ENCODE peak calls at places on chromosomes 6 and 20, in ten cellular contexts. S is HCT116; B is mammary epithelial cell; V is fibroblast of the aortic adventitia; P is kidney epithelial cell; M is heart left ventricle; L is cardiac muscle cell; O is upper lobe of left lung; K is CD8-positive, alpha-beta T cell; Z is cardiac fibroblast. X is an unnamed sample.

GRCh38 chr6:1607557-1608221 is 2.0 kb upstream of the FOXC1 start:
- DNase-seq in S (no peak), B (no peak), V (no peak), P (no peak), M (no peak), L (no peak), O (no peak), K (no peak), Z (no peak), X (peak; percentile 22)

GRCh38 chr20:51697119-51697826 is 70.9 kb downstream of the ATP9A start:
- DNase-seq in S (no peak), B (no peak), V (peak; percentile 16), P (no peak), M (no peak), L (no peak), O (no peak), K (no peak), Z (peak; percentile 39), X (no peak)

GRCh38 chr6:13445005-13445743 is 42.2 kb downstream of the GFOD1 start:
- DNase-seq in S (no peak), B (peak; percentile 83), V (peak; percentile 26), P (no peak), M (peak; percentile 53), L (peak; percentile 81), O (no peak), K (peak; percentile 21), Z (peak; percentile 61), X (no peak)

GRCh38 chr20:13220194-13220856 is 749 bp upstream of the ISM1 start:
- DNase-seq in S (no peak), B (peak; percentile 45), V (peak; percentile 6), P (no peak), M (no peak), L (peak; percentile 69), O (peak; percentile 87), K (peak; percentile 6), Z (peak; percentile 18), X (no peak)

GRCh38 chr20:44805991-44806729 is 4.2 kb downstream of the RIMS4 start:
- DNase-seq in S (no peak), B (no peak), V (peak; percentile 94), P (no peak), M (no peak), L (peak; percentile 85), O (no peak), K (no peak), Z (peak; percentile 12), X (peak; percentile 3)

GRCh38 chr20:48933017-48933766 is 11.7 kb downstream of the ARFGEF2 start:
- DNase-seq in S (no peak), B (no peak), V (no peak), P (no peak), M (no peak), L (no peak), O (no peak), K (no peak), Z (no peak), X (no peak)

GRCh38 chr20:3068986-3069900 is 2.2 kb upstream of the OXT start:
- DNase-seq in S (no peak), B (no peak), V (no peak), P (no peak), M (no peak), L (no peak), O (no peak), K (no peak), Z (peak; percentile 43), X (peak; percentile 26)

GRCh38 chr6:3751730-3752537 is 421 bp upstream of the PXDC1 start:
- DNase-seq in S (peak; percentile 24), B (peak; percentile 78), V (peak; percentile 92), P (no peak), M (peak; percentile 91), L (peak; percentile 92), O (peak; percentile 97), K (no peak), Z (peak; percentile 91), X (peak; percentile 75)

GRCh38 chr6:148509789-148510581 is 167.3 kb downstream of the SASH1 start:
- DNase-seq in S (no peak), B (peak; percentile 79), V (peak; percentile 98), P (peak; percentile 67), M (peak; percentile 49), L (no peak), O (no peak), K (no peak), Z (peak; percentile 99), X (peak; percentile 14)

GRCh38 chr6:21914121-21914973 is 320.8 kb downstream of the SOX4 start:
- DNase-seq in S (no peak), B (peak; percentile 61), V (peak; percentile 76), P (no peak), M (peak; percentile 78), L (no peak), O (no peak), K (peak; percentile 27), Z (peak; percentile 34), X (no peak)

GRCh38 chr6:109506314-109506713 is 23.3 kb upstream of the ZBTB24 start:
- DNase-seq in S (no peak), B (no peak), V (no peak), P (no peak), M (no peak), L (no peak), O (no peak), K (no peak), Z (no peak), X (no peak)

GRCh38 chr6:160106010-160106409 is 15.6 kb upstream of the SLC22A1 start:
- DNase-seq in S (no peak), B (no peak), V (no peak), P (no peak), M (no peak), L (no peak), O (peak; percentile 59), K (no peak), Z (no peak), X (no peak)

GRCh38 chr6:137954253-137954652 is 87.2 kb downstream of the TNFAIP3 start:
- DNase-seq in S (no peak), B (no peak), V (no peak), P (no peak), M (no peak), L (no peak), O (no peak), K (no peak), Z (no peak), X (no peak)

GRCh38 chr6:137952247-137952646 is 85.2 kb downstream of the TNFAIP3 start:
- DNase-seq in S (no peak), B (no peak), V (no peak), P (no peak), M (no peak), L (no peak), O (no peak), K (no peak), Z (no peak), X (no peak)

GRCh38 chr6:137950581-137950980 is 83.5 kb downstream of the TNFAIP3 start:
- DNase-seq in S (no peak), B (no peak), V (no peak), P (no peak), M (no peak), L (no peak), O (no peak), K (no peak), Z (no peak), X (peak; percentile 56)

GRCh38 chr6:137951064-137951597 is 84.1 kb downstream of the TNFAIP3 start:
- DNase-seq in S (no peak), B (no peak), V (no peak), P (no peak), M (no peak), L (no peak), O (no peak), K (no peak), Z (no peak), X (peak; percentile 55)

GRCh38 chr6:137949686-137950390 is 82.8 kb downstream of the TNFAIP3 start:
- DNase-seq in S (no peak), B (no peak), V (no peak), P (no peak), M (no peak), L (no peak), O (no peak), K (no peak), Z (no peak), X (peak; percentile 72)
- H3K4me3 ChIP-seq in S (no peak overlapping the region), B (no peak overlapping the region), V (no peak overlapping the region), P (no peak overlapping the region), M (no peak overlapping the region), L (no peak overlapping the region), O (no peak overlapping the region), K (no peak overlapping the region), Z (no peak overlapping the region), X (peak overlapping the region; percentile 12)

GRCh38 chr6:136579800-136580199 is 29.6 kb upstream of the MAP7 start:
- DNase-seq in S (no peak), B (no peak), V (peak; percentile 47), P (no peak), M (no peak), L (no peak), O (no peak), K (no peak), Z (peak; percentile 47), X (no peak)

GRCh38 chr6:136586295-136586694 is 36.1 kb upstream of the MAP7 start:
- DNase-seq in S (no peak), B (peak; percentile 62), V (peak; percentile 95), P (no peak), M (no peak), L (no peak), O (no peak), K (no peak), Z (peak; percentile 93), X (no peak)

GRCh38 chr6:136587527-136587926 is 37.3 kb upstream of the MAP7 start:
- DNase-seq in S (no peak), B (peak; percentile 16), V (no peak), P (no peak), M (no peak), L (no peak), O (no peak), K (no peak), Z (no peak), X (no peak)

GRCh38 chr6:136582702-136583471 is 32.7 kb upstream of the MAP7 start:
- DNase-seq in S (peak; percentile 22), B (peak; percentile 69), V (peak; percentile 90), P (no peak), M (no peak), L (no peak), O (no peak), K (no peak), Z (peak; percentile 94), X (no peak)
- TF ChIP-seq CTCF in S (peak; percentile 66), B (peak; percentile 55), V (peak; percentile 47), P (peak; percentile 41), M (peak; percentile 64), L (peak; percentile 48), O (peak; percentile 69), K (no peak), Z (peak; percentile 40), X (peak; percentile 26)

DNA sequence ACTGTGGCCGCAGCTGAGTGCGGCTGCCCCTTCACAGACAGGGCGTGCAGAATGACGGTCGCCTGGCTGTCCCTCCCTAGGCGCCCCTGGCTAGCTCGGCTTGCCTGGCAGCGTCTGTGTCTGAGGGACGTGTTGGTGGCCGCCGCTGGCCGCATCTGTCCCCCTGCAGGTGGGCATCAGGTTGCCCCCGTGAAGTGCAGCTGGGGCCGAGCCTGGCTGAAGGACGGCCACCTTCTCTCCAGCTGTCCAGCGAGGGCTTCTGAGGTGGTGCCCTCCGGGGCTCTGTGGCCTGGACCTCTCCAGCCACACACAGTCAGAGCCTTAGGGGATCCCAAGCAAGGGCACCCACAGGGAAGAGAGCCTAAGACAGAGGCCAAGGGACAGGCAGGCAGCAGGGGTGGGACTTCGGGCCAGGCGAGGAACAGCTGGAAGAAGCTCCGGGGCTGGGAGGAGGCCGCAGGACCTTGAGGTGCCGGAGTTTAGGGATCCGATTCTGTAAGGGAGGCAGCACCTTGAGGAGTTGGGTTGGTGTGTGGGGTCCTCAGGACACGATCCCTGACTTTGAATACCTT is 89.0 kb upstream of the EPB41L1 start:
- DNase-seq in S (no peak), B (no peak), V (no peak), P (no peak), M (no peak), L (no peak), O (no peak), K (no peak), Z (no peak), X (no peak)
- H3K4me3 ChIP-seq in S (peak overlapping the region; percentile 63), B (peak overlapping the region; percentile 80), V (peak overlapping the region; percentile 33), P (peak overlapping the region; percentile 49), M (peak overlapping the region; percentile 83), L (no peak overlapping the region), O (peak overlapping the region; percentile 66), K (peak overlapping the region; percentile 74), Z (peak overlapping the region; percentile 57), X (no peak overlapping the region)

GRCh38 chr6:130223508-130223907 is 757 bp upstream of the SAMD3 start:
- DNase-seq in S (no peak), B (peak; percentile 16), V (peak; percentile 12), P (no peak), M (no peak), L (no peak), O (no peak), K (peak; percentile 55), Z (peak; percentile 5), X (peak; percentile 92)
- TF ChIP-seq CTCF in S (peak; percentile 26), B (no peak), V (no peak), P (no peak), M (no peak), L (no peak), O (peak; percentile 13), K (peak; percentile 53), Z (no peak), X (peak; percentile 33)

X was measured in GM12865.